ENCODE peak calls at places on chromosome 15, in four cellular contexts. One of them, this sample, is unnamed.

GRCh38 chr15:37931868-37932267 is 2.6 kb upstream of the TMCO5A start:
- DNase-seq in lower lobe of right lung: no peak
- DNase-seq in NCI-H1105 treated with DMSO at 0.1 percent for 48 hours: no peak
- DNase-seq in Kasumi-1: no peak
- DNase-seq in this sample: no peak

GRCh38 chr15:78989701-78990248 is 44.9 kb upstream of the CTSH start:
- DNase-seq in Kasumi-1: no peak
- DNase-seq in NCI-H1105 treated with DMSO at 0.1 percent for 48 hours: no peak
- DNase-seq in lower lobe of right lung: peak
- DNase-seq in this sample: no peak

GRCh38 chr15:78387678-78388077 is 47.5 kb downstream of the CRABP1 start:
- DNase-seq in lower lobe of right lung: no peak
- DNase-seq in NCI-H1105 treated with DMSO at 0.1 percent for 48 hours: peak
- DNase-seq in Kasumi-1: no peak
- DNase-seq in this sample: no peak

GRCh38 chr15:63858881-63859280 is 25.1 kb upstream of the HERC1 start:
- DNase-seq in NCI-H1105 treated with DMSO at 0.1 percent for 48 hours: no peak
- DNase-seq in lower lobe of right lung: no peak
- DNase-seq in Kasumi-1: no peak
- DNase-seq in this sample: no peak

GRCh38 chr15:75712668-75713337 is at the start of gene CSPG4:
- DNase-seq in NCI-H1105 treated with DMSO at 0.1 percent for 48 hours: peak
- DNase-seq in Kasumi-1: no peak
- DNase-seq in lower lobe of right lung: no peak
- DNase-seq in this sample: peak

GRCh38 chr15:49122541-49123062 is 32.8 kb downstream of the COPS2 start:
- DNase-seq in lower lobe of right lung: no peak
- DNase-seq in Kasumi-1: no peak
- DNase-seq in NCI-H1105 treated with DMSO at 0.1 percent for 48 hours: no peak
- DNase-seq in this sample: no peak

GRCh38 chr15:34986326-34987181 is 1.5 kb downstream of the ZNF770 start:
- DNase-seq in NCI-H1105 treated with DMSO at 0.1 percent for 48 hours: no peak
- DNase-seq in lower lobe of right lung: no peak
- DNase-seq in Kasumi-1: no peak
- DNase-seq in this sample: no peak

GRCh38 chr15:57640935-57641682 is 49.4 kb downstream of the MYZAP start:
- DNase-seq in NCI-H1105 treated with DMSO at 0.1 percent for 48 hours: peak
- DNase-seq in lower lobe of right lung: no peak
- DNase-seq in Kasumi-1: peak
- DNase-seq in this sample: peak

GRCh38 chr15:31111091-31111647 is 9.6 kb upstream of the TRPM1 start:
- DNase-seq in NCI-H1105 treated with DMSO at 0.1 percent for 48 hours: no peak
- DNase-seq in Kasumi-1: no peak
- DNase-seq in lower lobe of right lung: no peak
- DNase-seq in this sample: no peak

GRCh38 chr15:67690936-67691335 is 134.4 kb upstream of the SKOR1 start:
- DNase-seq in lower lobe of right lung: no peak
- DNase-seq in NCI-H1105 treated with DMSO at 0.1 percent for 48 hours: peak
- DNase-seq in Kasumi-1: no peak
- DNase-seq in this sample: no peak

GRCh38 chr15:52082197-52083036 is 30.2 kb downstream of the BCL2L10 start:
- DNase-seq in Kasumi-1: peak
- DNase-seq in lower lobe of right lung: no peak
- DNase-seq in NCI-H1105 treated with DMSO at 0.1 percent for 48 hours: no peak
- DNase-seq in this sample: no peak

GRCh38 chr15:73176579-73176978 is 124.3 kb downstream of the NEO1 start:
- DNase-seq in Kasumi-1: no peak
- DNase-seq in lower lobe of right lung: no peak
- DNase-seq in NCI-H1105 treated with DMSO at 0.1 percent for 48 hours: no peak
- DNase-seq in this sample: no peak

GRCh38 chr15:75661779-75662140 is 14.0 kb downstream of the SNX33 start:
- DNase-seq in lower lobe of right lung: no peak
- DNase-seq in NCI-H1105 treated with DMSO at 0.1 percent for 48 hours: no peak
- DNase-seq in Kasumi-1: no peak
- DNase-seq in this sample: no peak

GRCh38 chr15:101384276-101384675 is 89.2 kb upstream of the SNRPA1 start:
- DNase-seq in lower lobe of right lung: no peak
- DNase-seq in NCI-H1105 treated with DMSO at 0.1 percent for 48 hours: no peak
- DNase-seq in Kasumi-1: no peak
- DNase-seq in this sample: no peak

GRCh38 chr15:26967719-26968269 is 3.2 kb upstream of the GABRG3 start:
- DNase-seq in NCI-H1105 treated with DMSO at 0.1 percent for 48 hours: no peak
- DNase-seq in Kasumi-1: no peak
- DNase-seq in lower lobe of right lung: no peak
- DNase-seq in this sample: peak

GRCh38 chr15:48385431-48385830 is 54.2 kb downstream of the DUT start:
- DNase-seq in lower lobe of right lung: no peak
- DNase-seq in Kasumi-1: no peak
- DNase-seq in NCI-H1105 treated with DMSO at 0.1 percent for 48 hours: no peak
- DNase-seq in this sample: no peak

GRCh38 chr15:31300208-31300661 is 26.4 kb upstream of the KLF13 start:
- DNase-seq in lower lobe of right lung: no peak
- DNase-seq in Kasumi-1: no peak
- DNase-seq in NCI-H1105 treated with DMSO at 0.1 percent for 48 hours: no peak
- DNase-seq in this sample: no peak

GRCh38 chr15:25884354-25884753 is 21.2 kb upstream of the ATP10A start:
- DNase-seq in NCI-H1105 treated with DMSO at 0.1 percent for 48 hours: no peak
- DNase-seq in Kasumi-1: no peak
- DNase-seq in lower lobe of right lung: no peak
- DNase-seq in this sample: no peak

This sample was measured in iPS-NIHi11.